ENCODE peak calls at places on chromosomes 12 and 14, in seven cellular contexts. C, N, T, Q, A, P and Z are unnamed samples.
A peak's percentile ranks its signal among the peaks of the same experiment; 100 is the strongest.

GRCh38 chr14:101224356-101225115 is 321.0 kb upstream of the RTL1 start:
- ATAC-seq in C (no peak), N (no peak), T (no peak), Q (no peak), A (no peak), P (no peak), Z (no peak)

GRCh38 chr12:4763549-4763948 is 43.3 kb downstream of the GALNT8 start:
- ATAC-seq in C (no peak), N (no peak), T (peak; percentile 71), Q (peak; percentile 95), A (peak; percentile 86), P (no peak), Z (no peak)

GRCh38 chr12:44002607-44003006 is 166.7 kb downstream of the TMEM117 start:
- ATAC-seq in C (no peak), N (no peak), T (no peak), Q (no peak), A (no peak), P (no peak), Z (no peak)

GRCh38 chr12:10196210-10196609 is 16.5 kb upstream of the GABARAPL1 start:
- ATAC-seq in C (no peak), N (no peak), T (no peak), Q (no peak), A (no peak), P (peak; percentile 47), Z (no peak)

GRCh38 chr14:81384900-81385299 is 15.2 kb downstream of the STON2 start:
- ATAC-seq in C (no peak), N (peak; percentile 87), T (peak; percentile 86), Q (no peak), A (peak; percentile 44), P (no peak), Z (peak; percentile 68)

GRCh38 chr14:32509632-32510187 is 180.6 kb downstream of the AKAP6 start:
- ATAC-seq in C (no peak), N (peak; percentile 86), T (peak; percentile 93), Q (peak; percentile 76), A (peak; percentile 76), P (no peak), Z (peak; percentile 24)

GRCh38 chr12:48970702-48971334 is 717 bp downstream of the WNT10B start:
- ATAC-seq in C (no peak), N (no peak), T (no peak), Q (no peak), A (no peak), P (no peak), Z (no peak)

GRCh38 chr12:32897688-32898573 is 1.4 kb upstream of the PKP2 start:
- ATAC-seq in C (no peak), N (no peak), T (no peak), Q (no peak), A (peak; percentile 61), P (no peak), Z (no peak)

GRCh38 chr12:124556896-124557501 is 10.4 kb downstream of the NCOR2 start:
- ATAC-seq in C (no peak), N (peak; percentile 10), T (no peak), Q (no peak), A (no peak), P (no peak), Z (no peak)

GRCh38 chr14:93984987-93985410 is 8.6 kb upstream of the ASB2 start:
- ATAC-seq in C (no peak), N (peak; percentile 22), T (peak; percentile 54), Q (peak; percentile 75), A (peak; percentile 32), P (peak; percentile 14), Z (no peak)

GRCh38 chr14:72800848-72801370 is 93.0 kb downstream of the DPF3 start:
- ATAC-seq in C (no peak), N (no peak), T (no peak), Q (no peak), A (no peak), P (no peak), Z (no peak)

GRCh38 chr14:101383737-101384338 is 177.5 kb upstream of the DIO3 start:
- ATAC-seq in C (no peak), N (no peak), T (no peak), Q (no peak), A (no peak), P (no peak), Z (no peak)

GRCh38 chr14:63670692-63671091 is 29.0 kb upstream of the WDR89 start:
- ATAC-seq in C (no peak), N (no peak), T (no peak), Q (no peak), A (no peak), P (no peak), Z (no peak)

GRCh38 chr14:65356327-65356836 is 56.1 kb upstream of the FUT8 start:
- ATAC-seq in C (peak; percentile 54), N (no peak), T (no peak), Q (no peak), A (peak; percentile 72), P (peak; percentile 47), Z (peak; percentile 94)

GRCh38 chr12:4445156-4446020 is at the start of gene FGF6:
- ATAC-seq in C (no peak), N (no peak), T (no peak), Q (no peak), A (no peak), P (no peak), Z (no peak)

GRCh38 chr14:102920998-102921304 is 1.5 kb upstream of the AMN start:
- ATAC-seq in C (no peak), N (no peak), T (no peak), Q (no peak), A (no peak), P (no peak), Z (no peak)

GRCh38 chr12:105721915-105722314 is 391.4 kb downstream of the C12orf75 start:
- ATAC-seq in C (no peak), N (no peak), T (no peak), Q (no peak), A (no peak), P (no peak), Z (no peak)

GRCh38 chr12:97538705-97539104 is 76.1 kb downstream of the RMST start:
- ATAC-seq in C (no peak), N (no peak), T (no peak), Q (no peak), A (no peak), P (no peak), Z (no peak)

GRCh38 chr12:131869871-131870418 is 24.5 kb upstream of the ULK1 start:
- ATAC-seq in C (no peak), N (no peak), T (no peak), Q (no peak), A (no peak), P (no peak), Z (peak; percentile 47)

GRCh38 chr14:52061380-52061779 is 7.5 kb downstream of the NID2 start:
- ATAC-seq in C (no peak), N (peak; percentile 89), T (peak; percentile 67), Q (no peak), A (no peak), P (no peak), Z (no peak)

GRCh38 chr14:68886109-68886434 is 93.0 kb downstream of the ACTN1 start:
- ATAC-seq in C (no peak), N (no peak), T (no peak), Q (no peak), A (peak; percentile 10), P (no peak), Z (no peak)